ENCODE peak calls at places on chromosomes 12 and 14, in four cellular contexts. One of them, this sample, is unnamed.

GRCh38 chr12:123601602-123602489 is at the start of gene DDX55:
- DNase-seq in mucosa of gallbladder: peak
- DNase-seq in effector memory CD8-positive, alpha-beta T cell: peak
- DNase-seq in endothelial cell: peak
- DNase-seq in this sample: peak

GRCh38 chr14:23951590-23952143 is 1.9 kb upstream of the DHRS4 start:
- DNase-seq in mucosa of gallbladder: no peak
- DNase-seq in effector memory CD8-positive, alpha-beta T cell: no peak
- DNase-seq in endothelial cell: no peak
- DNase-seq in this sample: no peak

GRCh38 chr12:105047303-105047702 is 37.0 kb downstream of the ALDH1L2 start:
- DNase-seq in mucosa of gallbladder: no peak
- DNase-seq in endothelial cell: no peak
- DNase-seq in effector memory CD8-positive, alpha-beta T cell: no peak
- DNase-seq in this sample: no peak

GRCh38 chr14:100881211-100882025 is 22.1 kb downstream of the RTL1 start:
- DNase-seq in mucosa of gallbladder: no peak
- DNase-seq in endothelial cell: no peak
- DNase-seq in effector memory CD8-positive, alpha-beta T cell: no peak
- DNase-seq in this sample: no peak

GRCh38 chr12:111354511-111354910 is 14.4 kb downstream of the PHETA1 start:
- DNase-seq in effector memory CD8-positive, alpha-beta T cell: no peak
- DNase-seq in endothelial cell: no peak
- DNase-seq in mucosa of gallbladder: no peak
- DNase-seq in this sample: no peak

GRCh38 chr12:18165422-18165871 is 75.5 kb upstream of the RERGL start:
- DNase-seq in effector memory CD8-positive, alpha-beta T cell: no peak
- DNase-seq in endothelial cell: no peak
- DNase-seq in mucosa of gallbladder: no peak
- DNase-seq in this sample: no peak

GRCh38 chr14:105067140-105067968 is 2.1 kb upstream of the GPR132 start:
- DNase-seq in mucosa of gallbladder: no peak
- DNase-seq in effector memory CD8-positive, alpha-beta T cell: peak
- DNase-seq in endothelial cell: no peak
- DNase-seq in this sample: no peak

GRCh38 chr14:98952595-98953325 is 319.2 kb downstream of the BCL11B start:
- DNase-seq in endothelial cell: no peak
- DNase-seq in mucosa of gallbladder: no peak
- DNase-seq in effector memory CD8-positive, alpha-beta T cell: no peak
- DNase-seq in this sample: no peak

GRCh38 chr14:25833341-25834121 is 764.3 kb downstream of the NOVA1 start:
- DNase-seq in effector memory CD8-positive, alpha-beta T cell: no peak
- DNase-seq in endothelial cell: peak
- DNase-seq in mucosa of gallbladder: peak
- DNase-seq in this sample: no peak

GRCh38 chr12:16913832-16914490 is 308.0 kb upstream of the LMO3 start:
- DNase-seq in endothelial cell: no peak
- DNase-seq in effector memory CD8-positive, alpha-beta T cell: no peak
- DNase-seq in mucosa of gallbladder: no peak
- DNase-seq in this sample: no peak

GRCh38 chr12:44247588-44247987 is 411.7 kb downstream of the TMEM117 start:
- DNase-seq in effector memory CD8-positive, alpha-beta T cell: no peak
- DNase-seq in endothelial cell: no peak
- DNase-seq in mucosa of gallbladder: no peak
- DNase-seq in this sample: no peak

GRCh38 chr12:105920161-105920684 is 218.5 kb downstream of the NUAK1 start:
- DNase-seq in effector memory CD8-positive, alpha-beta T cell: no peak
- DNase-seq in mucosa of gallbladder: no peak
- DNase-seq in endothelial cell: no peak
- DNase-seq in this sample: no peak

GRCh38 chr12:68762691-68763090 is 16.7 kb downstream of the SLC35E3 start:
- DNase-seq in effector memory CD8-positive, alpha-beta T cell: no peak
- DNase-seq in mucosa of gallbladder: no peak
- DNase-seq in endothelial cell: no peak
- DNase-seq in this sample: no peak

GRCh38 chr12:91180577-91180976 is 2.0 kb downstream of the DCN start:
- DNase-seq in endothelial cell: no peak
- DNase-seq in effector memory CD8-positive, alpha-beta T cell: no peak
- DNase-seq in mucosa of gallbladder: no peak
- DNase-seq in this sample: no peak

GRCh38 chr14:104473649-104474574 is 105.7 kb upstream of the C14orf180 start:
- DNase-seq in mucosa of gallbladder: no peak
- DNase-seq in endothelial cell: no peak
- DNase-seq in effector memory CD8-positive, alpha-beta T cell: no peak
- DNase-seq in this sample: no peak

GRCh38 chr12:25069221-25069620 is 120.3 kb upstream of the BCAT1 start:
- DNase-seq in effector memory CD8-positive, alpha-beta T cell: no peak
- DNase-seq in mucosa of gallbladder: no peak
- DNase-seq in endothelial cell: no peak
- DNase-seq in this sample: no peak

GRCh38 chr12:38056701-38057689 is 259.6 kb upstream of the ALG10B start:
- DNase-seq in mucosa of gallbladder: no peak
- DNase-seq in effector memory CD8-positive, alpha-beta T cell: no peak
- DNase-seq in endothelial cell: no peak
- DNase-seq in this sample: no peak

GRCh38 chr12:56425940-56426438 is 23.2 kb downstream of the TIMELESS start:
- DNase-seq in effector memory CD8-positive, alpha-beta T cell: no peak
- DNase-seq in endothelial cell: no peak
- DNase-seq in mucosa of gallbladder: no peak
- DNase-seq in this sample: no peak

GRCh38 chr12:28489256-28489655 is 299.0 kb downstream of the CCDC91 start:
- DNase-seq in mucosa of gallbladder: no peak
- DNase-seq in endothelial cell: no peak
- DNase-seq in effector memory CD8-positive, alpha-beta T cell: no peak
- DNase-seq in this sample: no peak

GRCh38 chr14:39500253-39500652 is 68.0 kb upstream of the FBXO33 start:
- DNase-seq in effector memory CD8-positive, alpha-beta T cell: no peak
- DNase-seq in mucosa of gallbladder: no peak
- DNase-seq in endothelial cell: no peak
- DNase-seq in this sample: no peak

GRCh38 chr14:69692542-69693053 is 74.3 kb upstream of the SRSF5 start:
- DNase-seq in mucosa of gallbladder: no peak
- DNase-seq in effector memory CD8-positive, alpha-beta T cell: no peak
- DNase-seq in endothelial cell: no peak
- DNase-seq in this sample: no peak

GRCh38 chr14:95835331-95835730 is 41.3 kb upstream of the TUNAR start:
- DNase-seq in effector memory CD8-positive, alpha-beta T cell: no peak
- DNase-seq in endothelial cell: no peak
- DNase-seq in mucosa of gallbladder: no peak
- DNase-seq in this sample: no peak

GRCh38 chr12:63103489-63104131 is 47.4 kb downstream of the AVPR1A start:
- DNase-seq in mucosa of gallbladder: no peak
- DNase-seq in effector memory CD8-positive, alpha-beta T cell: peak
- DNase-seq in endothelial cell: peak
- DNase-seq in this sample: peak

GRCh38 chr12:117472983-117473382 is 111.6 kb upstream of the NOS1 start:
- DNase-seq in effector memory CD8-positive, alpha-beta T cell: no peak
- DNase-seq in mucosa of gallbladder: no peak
- DNase-seq in endothelial cell: peak
- DNase-seq in this sample: no peak

GRCh38 chr12:3089588-3089987 is 12.4 kb downstream of the TSPAN9 start:
- DNase-seq in mucosa of gallbladder: no peak
- DNase-seq in effector memory CD8-positive, alpha-beta T cell: no peak
- DNase-seq in endothelial cell: no peak
- DNase-seq in this sample: no peak

GRCh38 chr14:67787673-67788072 is 28.7 kb downstream of the ZFYVE26 start:
- DNase-seq in effector memory CD8-positive, alpha-beta T cell: no peak
- DNase-seq in endothelial cell: no peak
- DNase-seq in mucosa of gallbladder: no peak
- DNase-seq in this sample: no peak

GRCh38 chr12:119006749-119007148 is 25.4 kb downstream of the SRRM4 start:
- DNase-seq in endothelial cell: no peak
- DNase-seq in effector memory CD8-positive, alpha-beta T cell: no peak
- DNase-seq in mucosa of gallbladder: no peak
- DNase-seq in this sample: no peak

GRCh38 chr12:34354239-34355200 is 332.2 kb downstream of the ALG10 start:
- DNase-seq in effector memory CD8-positive, alpha-beta T cell: no peak
- DNase-seq in endothelial cell: no peak
- DNase-seq in mucosa of gallbladder: no peak
- DNase-seq in this sample: no peak